ENCODE peak calls at places on chromosomes 12 and 14, in eight cellular contexts. Y is D341Med; O is progenitor cell of endocrine pancreas; Q is EH; F is epithelial cell of esophagus; Z is bronchial epithelial cell; X is stimulated activated CD4-positive, alpha-beta T cell treated with anti-CD3 and anti-CD28 coated beads, Interleukin-1b, Interleukin-23, amount 100 ng/mL, for 48 hours; S is NCI-H446. T is an unnamed sample.
A peak's percentile ranks its signal among the peaks of the same experiment; 100 is the strongest.

GRCh38 chr14:89420502-89420901 is 3.5 kb upstream of the FOXN3 start:
- DNase-seq in Y (no peak), O (no peak), Q (no peak), F (no peak), Z (no peak), X (no peak), S (no peak), T (no peak)

GRCh38 chr14:26601856-26602255 is 4.0 kb upstream of the NOVA1 start:
- DNase-seq in Y (no peak), O (no peak), Q (no peak), F (no peak), Z (no peak), X (no peak), S (no peak), T (no peak)

GRCh38 chr12:112523856-112524255 is 105.1 kb downstream of the PTPN11 start:
- DNase-seq in Y (no peak), O (no peak), Q (no peak), F (no peak), Z (no peak), X (no peak), S (no peak), T (no peak)

GRCh38 chr12:22979854-22980253 is 354.9 kb downstream of the ETNK1 start:
- DNase-seq in Y (no peak), O (no peak), Q (no peak), F (peak; percentile 63), Z (peak; percentile 72), X (no peak), S (no peak), T (no peak)

GRCh38 chr12:124696689-124697476 is 129.5 kb upstream of the NCOR2 start:
- DNase-seq in Y (no peak), O (no peak), Q (no peak), F (no peak), Z (no peak), X (no peak), S (peak; percentile 83), T (no peak)

GRCh38 chr14:61609143-61609851 is 86.0 kb upstream of the HIF1A start:
- DNase-seq in Y (no peak), O (no peak), Q (peak; percentile 91), F (no peak), Z (no peak), X (no peak), S (no peak), T (no peak)

GRCh38 chr14:85824526-85824925 is 294.6 kb downstream of the FLRT2 start:
- DNase-seq in Y (no peak), O (no peak), Q (no peak), F (no peak), Z (no peak), X (no peak), S (no peak), T (no peak)

GRCh38 chr12:12803186-12803585 is 10.0 kb upstream of the DDX47 start:
- DNase-seq in Y (peak; percentile 51), O (no peak), Q (peak; percentile 77), F (peak; percentile 99), Z (peak; percentile 99), X (peak; percentile 30), S (peak; percentile 40), T (peak; percentile 53)

GRCh38 chr14:91078095-91078737 is 17.8 kb upstream of the RPS6KA5 start:
- DNase-seq in Y (no peak), O (no peak), Q (no peak), F (no peak), Z (no peak), X (peak; percentile 53), S (no peak), T (no peak)

GRCh38 chr14:103126873-103127304 is 3.6 kb downstream of the TNFAIP2 start:
- DNase-seq in Y (peak; percentile 91), O (peak; percentile 70), Q (no peak), F (peak; percentile 87), Z (peak; percentile 54), X (no peak), S (no peak), T (no peak)

GRCh38 chr14:91261986-91262549 is 17.6 kb upstream of the GPR68 start:
- DNase-seq in Y (no peak), O (no peak), Q (no peak), F (no peak), Z (no peak), X (no peak), S (no peak), T (no peak)

GRCh38 chr14:56821807-56822615 is 11.7 kb upstream of the OTX2 start:
- DNase-seq in Y (no peak), O (no peak), Q (no peak), F (no peak), Z (no peak), X (no peak), S (no peak), T (no peak)

GRCh38 chr12:86194721-86195120 is 61.5 kb downstream of the MGAT4C start:
- DNase-seq in Y (no peak), O (no peak), Q (no peak), F (no peak), Z (no peak), X (no peak), S (peak; percentile 88), T (no peak)

GRCh38 chr12:116712458-116713303 is 25.2 kb downstream of the SPRING1 start:
- DNase-seq in Y (no peak), O (no peak), Q (no peak), F (peak; percentile 82), Z (peak; percentile 83), X (no peak), S (no peak), T (no peak)

GRCh38 chr12:48001426-48002178 is 2.7 kb downstream of the COL2A1 start:
- DNase-seq in Y (peak; percentile 83), O (no peak), Q (peak; percentile 61), F (peak; percentile 69), Z (peak; percentile 39), X (no peak), S (peak; percentile 5), T (peak; percentile 79)

GRCh38 chr12:47391566-47391965 is 311.8 kb upstream of the AMIGO2 start:
- DNase-seq in Y (no peak), O (no peak), Q (no peak), F (no peak), Z (no peak), X (peak; percentile 83), S (no peak), T (no peak)

GRCh38 chr12:16344269-16344668 is 3.2 kb upstream of the MGST1 start:
- DNase-seq in Y (no peak), O (no peak), Q (peak; percentile 28), F (no peak), Z (no peak), X (no peak), S (no peak), T (no peak)

GRCh38 chr12:69846976-69847375 is 21.9 kb downstream of the MYRFL start:
- DNase-seq in Y (no peak), O (no peak), Q (no peak), F (peak; percentile 7), Z (peak; percentile 5), X (no peak), S (no peak), T (no peak)

GRCh38 chr14:60981626-60982455 is 796 bp downstream of the SLC38A6 start:
- DNase-seq in Y (peak; percentile 38), O (no peak), Q (peak; percentile 88), F (peak; percentile 73), Z (peak; percentile 78), X (no peak), S (no peak), T (peak; percentile 42)

GRCh38 chr14:100820945-100821344 is 5.0 kb upstream of the MEG3 start:
- DNase-seq in Y (no peak), O (no peak), Q (no peak), F (no peak), Z (no peak), X (no peak), S (no peak), T (no peak)

GRCh38 chr12:63826002-63826585 is 18.4 kb upstream of the SRGAP1 start:
- DNase-seq in Y (peak; percentile 57), O (no peak), Q (peak; percentile 70), F (peak; percentile 72), Z (peak; percentile 65), X (no peak), S (peak; percentile 76), T (peak; percentile 76)

GRCh38 chr14:20679907-20680306 is 4.5 kb upstream of the RNASE4 start:
- DNase-seq in Y (no peak), O (no peak), Q (peak; percentile 65), F (peak; percentile 44), Z (peak; percentile 48), X (no peak), S (peak; percentile 66), T (peak; percentile 81)

GRCh38 chr12:101829639-101830390 is 944 bp downstream of the GNPTAB start:
- DNase-seq in Y (no peak), O (no peak), Q (peak; percentile 24), F (peak; percentile 21), Z (peak; percentile 29), X (no peak), S (no peak), T (peak; percentile 13)

GRCh38 chr12:51839310-51839943 is 9.1 kb downstream of the FIGNL2 start:
- DNase-seq in Y (no peak), O (no peak), Q (no peak), F (no peak), Z (no peak), X (no peak), S (no peak), T (no peak)

GRCh38 chr12:52539024-52539820 is 13.7 kb downstream of the KRT71 start:
- DNase-seq in Y (no peak), O (no peak), Q (peak; percentile 95), F (peak; percentile 65), Z (peak; percentile 72), X (no peak), S (peak; percentile 40), T (no peak)

GRCh38 chr12:123723011-123723410 is 10.9 kb downstream of the ATP6V0A2 start:
- DNase-seq in Y (no peak), O (no peak), Q (no peak), F (peak; percentile 72), Z (peak; percentile 66), X (no peak), S (no peak), T (no peak)

GRCh38 chr14:61533513-61534255 is 161.6 kb upstream of the HIF1A start:
- DNase-seq in Y (no peak), O (no peak), Q (no peak), F (peak; percentile 50), Z (peak; percentile 64), X (no peak), S (no peak), T (no peak)

GRCh38 chr12:19654630-19655384 is 215.5 kb downstream of the AEBP2 start:
- DNase-seq in Y (no peak), O (no peak), Q (peak; percentile 97), F (no peak), Z (no peak), X (no peak), S (no peak), T (no peak)

GRCh38 chr12:65822732-65823480 is 1.4 kb upstream of the HMGA2 start:
- DNase-seq in Y (peak; percentile 79), O (peak; percentile 25), Q (peak; percentile 81), F (peak; percentile 75), Z (peak; percentile 59), X (no peak), S (no peak), T (peak; percentile 85)

GRCh38 chr12:64390275-64390851 is at the start of gene C12orf56:
- DNase-seq in Y (no peak), O (no peak), Q (peak; percentile 47), F (peak; percentile 27), Z (peak; percentile 21), X (no peak), S (no peak), T (peak; percentile 49)

GRCh38 chr12:127383281-127383680 is 883.7 kb upstream of the TMEM132C start:
- DNase-seq in Y (no peak), O (no peak), Q (peak; percentile 14), F (peak; percentile 35), Z (no peak), X (no peak), S (no peak), T (no peak)

GRCh38 chr12:55771736-55772135 is 28.8 kb downstream of the GDF11 start:
- DNase-seq in Y (no peak), O (no peak), Q (no peak), F (no peak), Z (no peak), X (no peak), S (no peak), T (no peak)

GRCh38 chr12:116454950-116455447 is 104.2 kb upstream of the MAP1LC3B2 start:
- DNase-seq in Y (no peak), O (no peak), Q (peak; percentile 99), F (peak; percentile 97), Z (peak; percentile 92), X (no peak), S (no peak), T (no peak)

GRCh38 chr12:86117711-86118110 is 138.5 kb downstream of the MGAT4C start:
- DNase-seq in Y (no peak), O (no peak), Q (no peak), F (peak; percentile 18), Z (peak; percentile 18), X (no peak), S (no peak), T (no peak)